ENCODE peak calls at places on chromosomes 2 and 18, in seven cellular contexts. T, K, J, V, R, H and F are unnamed samples.

GRCh38 chr2:190781604-190782198 is 98.9 kb upstream of the GLS start:
- DNase-seq in T (no peak), K (no peak), J (peak; percentile 6), V (peak; percentile 71), R (peak; percentile 66), H (peak; percentile 14), F (peak; percentile 88)

GRCh38 chr2:159445307-159445706 is 158.8 kb upstream of the WDSUB1 start:
- DNase-seq in T (no peak), K (no peak), J (no peak), V (no peak), R (no peak), H (no peak), F (no peak)

GRCh38 chr2:186484062-186484735 is 1.9 kb upstream of the ZC3H15 start:
- DNase-seq in T (no peak), K (no peak), J (peak; percentile 13), V (no peak), R (no peak), H (no peak), F (no peak)

GRCh38 chr2:156437272-156437671 is 1.1 kb downstream of the GPD2 start:
- DNase-seq in T (no peak), K (peak; percentile 54), J (peak; percentile 23), V (peak; percentile 67), R (peak; percentile 63), H (peak; percentile 65), F (peak; percentile 39)

GRCh38 chr2:176565641-176566323 is 296.5 kb downstream of the MTX2 start:
- DNase-seq in T (no peak), K (no peak), J (no peak), V (no peak), R (no peak), H (no peak), F (no peak)

GRCh38 chr2:3703741-3704355 is 473 bp downstream of the DCDC2C start:
- DNase-seq in T (peak; percentile 63), K (no peak), J (no peak), V (no peak), R (no peak), H (no peak), F (no peak)

GRCh38 chr2:34474646-34475045 is 875.5 kb upstream of the FAM98A start:
- DNase-seq in T (no peak), K (no peak), J (no peak), V (no peak), R (no peak), H (no peak), F (no peak)

GRCh38 chr2:132416080-132416911 is at the start of gene GPR39:
- DNase-seq in T (peak; percentile 97), K (peak; percentile 94), J (no peak), V (peak; percentile 97), R (peak; percentile 92), H (peak; percentile 12), F (peak; percentile 94)

GRCh38 chr2:201996006-201996405 is 37.6 kb upstream of the FZD7 start:
- DNase-seq in T (no peak), K (no peak), J (no peak), V (no peak), R (no peak), H (no peak), F (no peak)

GRCh38 chr18:60549338-60549960 is 176.9 kb upstream of the MC4R start:
- DNase-seq in T (no peak), K (no peak), J (peak; percentile 18), V (peak; percentile 85), R (no peak), H (peak; percentile 65), F (peak; percentile 88)

GRCh38 chr2:7725850-7726242 is 808.6 kb downstream of the RNF144A start:
- DNase-seq in T (no peak), K (no peak), J (no peak), V (peak; percentile 34), R (no peak), H (no peak), F (no peak)

GRCh38 chr18:12621737-12622306 is 36.1 kb downstream of the SPIRE1 start:
- DNase-seq in T (no peak), K (no peak), J (no peak), V (peak; percentile 84), R (no peak), H (no peak), F (peak; percentile 71)

GRCh38 chr2:234165421-234165820 is 114.9 kb downstream of the SPP2 start:
- DNase-seq in T (no peak), K (no peak), J (no peak), V (peak; percentile 86), R (no peak), H (no peak), F (peak; percentile 32)

GRCh38 chr2:239465017-239466001 is 64.5 kb upstream of the HDAC4 start:
- DNase-seq in T (no peak), K (peak; percentile 91), J (no peak), V (peak; percentile 28), R (peak; percentile 80), H (peak; percentile 87), F (no peak)

GRCh38 chr2:149063177-149063576 is 24.7 kb downstream of the LYPD6B start:
- DNase-seq in T (no peak), K (no peak), J (no peak), V (no peak), R (no peak), H (no peak), F (no peak)

DNA sequence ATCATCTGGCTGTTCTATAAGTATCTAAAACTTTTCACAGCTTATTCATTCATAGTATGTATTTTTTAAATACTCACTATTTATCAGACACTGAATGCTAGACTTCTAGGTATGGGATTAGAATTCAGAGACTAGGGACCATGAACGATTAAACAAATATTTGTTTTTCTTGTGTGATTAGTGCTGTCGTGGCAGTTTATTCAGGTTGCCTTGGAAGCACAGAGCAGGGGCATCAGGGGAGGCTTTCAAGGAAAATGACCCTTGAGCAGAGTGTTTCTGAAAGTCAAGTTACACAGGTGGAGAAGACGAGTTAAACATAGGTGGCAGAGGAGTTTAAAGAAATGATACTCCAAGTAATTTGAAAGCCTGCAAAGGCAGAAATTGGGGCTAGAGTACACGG is 5.7 kb downstream of the SPOPL start:
- DNase-seq in T (no peak), K (no peak), J (no peak), V (no peak), R (no peak), H (no peak), F (no peak)
- TF ChIP-seq CTCF in T (no peak), K (no peak), J (no peak), V (no peak), R (no peak), H (no peak), F (no peak)

GRCh38 chr2:237591379-237591881 is 896 bp upstream of the RAB17 start:
- DNase-seq in T (no peak), K (peak; percentile 68), J (no peak), V (no peak), R (no peak), H (no peak), F (no peak)
- H3K4me3 ChIP-seq in T (peak overlapping the region; percentile 37), K (peak overlapping the region; percentile 42), J (no peak overlapping the region), V (no peak overlapping the region), R (peak overlapping the region; percentile 48), H (peak overlapping the region; percentile 9), F (no peak overlapping the region)

DNA sequence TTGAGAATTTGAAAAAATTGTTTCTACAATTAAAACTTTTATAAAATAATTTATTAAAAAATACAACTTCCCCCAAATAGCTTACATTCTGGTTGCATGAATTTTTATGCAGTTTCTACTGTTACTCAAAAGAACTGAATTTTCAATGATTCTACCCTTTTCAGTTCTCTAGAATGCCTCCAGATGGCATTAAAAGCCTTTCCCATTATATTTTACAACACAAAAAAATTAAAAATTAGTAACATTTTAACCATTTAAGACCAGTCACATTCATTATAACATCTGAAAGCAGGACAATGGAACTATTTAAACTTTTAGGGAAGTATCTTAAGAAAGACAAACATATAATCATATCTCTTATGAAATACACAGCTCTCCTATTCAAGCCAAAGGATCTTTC is 236.0 kb upstream of the REV1 start:
- DNase-seq in T (no peak), K (no peak), J (no peak), V (no peak), R (no peak), H (no peak), F (no peak)
- TF ChIP-seq CTCF in T (no peak), K (peak; percentile 35), J (peak; percentile 6), V (peak; percentile 67), R (no peak), H (no peak), F (peak; percentile 49)

DNA sequence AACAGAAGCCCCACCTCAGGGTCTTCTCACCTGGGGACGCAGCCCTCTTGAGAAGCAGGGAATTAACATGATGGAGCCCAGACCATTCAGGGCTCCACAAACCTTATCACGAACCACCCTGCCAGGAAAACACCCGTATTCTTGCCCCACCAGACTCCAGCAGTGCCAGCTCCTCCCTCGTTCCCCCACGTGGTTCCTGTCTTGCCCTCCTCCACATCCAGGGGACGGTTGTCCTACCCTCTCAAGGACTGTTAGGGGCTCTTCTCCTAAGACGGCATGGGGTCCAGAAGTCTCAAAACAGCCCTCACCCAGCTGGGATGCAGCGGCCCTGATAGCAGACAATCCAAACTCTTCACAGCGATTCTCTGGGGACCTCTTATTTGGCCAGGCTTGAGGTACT is 372.2 kb upstream of the HS6ST1 start:
- DNase-seq in T (no peak), K (no peak), J (no peak), V (no peak), R (no peak), H (no peak), F (no peak)
- H3K4me3 ChIP-seq in T (no peak overlapping the region), K (no peak overlapping the region), J (no peak overlapping the region), V (no peak overlapping the region), R (no peak overlapping the region), H (no peak overlapping the region), F (no peak overlapping the region)

DNA sequence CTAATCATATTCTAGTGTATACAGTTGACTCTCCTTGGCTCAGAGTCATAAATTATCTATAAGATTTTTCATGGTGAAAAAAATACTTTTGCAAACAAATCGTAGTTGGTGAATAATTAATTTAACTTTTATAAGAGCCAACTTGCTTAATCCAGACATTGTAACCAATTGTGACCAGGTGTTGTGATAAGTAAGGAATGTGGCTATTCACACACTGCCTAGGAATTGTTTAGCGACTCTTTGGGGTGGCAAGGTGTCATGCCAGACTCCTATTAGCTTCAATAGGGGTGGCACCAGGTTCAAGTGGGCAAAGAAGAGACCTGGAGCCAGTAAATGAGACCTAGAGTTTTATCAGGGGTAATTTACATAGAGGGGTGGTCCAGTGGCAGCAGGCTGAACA is 344.7 kb upstream of the PKDCC start:
- DNase-seq in T (no peak), K (no peak), J (no peak), V (no peak), R (no peak), H (no peak), F (no peak)
- TF ChIP-seq CTCF in T (no peak), K (no peak), J (no peak), V (no peak), R (no peak), H (no peak), F (no peak)